ENCODE peak calls at places on chromosomes 11 and 22, in eight cellular contexts. One of them, this sample, is unnamed.

GRCh38 chr11:65133724-65134123 is 595 bp downstream of the SYVN1 start:
- DNase-seq in right atrium auricular region: no peak
- DNase-seq in thoracic aorta: no peak
- DNase-seq in mammary epithelial cell: no peak
- DNase-seq in cardiac muscle cell: peak; percentile 54
- DNase-seq in IMR-90: no peak
- DNase-seq in right lobe of liver: peak; percentile 71
- DNase-seq in neuronal stem cell: no peak
- DNase-seq in this sample: no peak

GRCh38 chr22:40819741-40820140 is 595 bp upstream of the SLC25A17 start:
- DNase-seq in right atrium auricular region: no peak
- DNase-seq in thoracic aorta: no peak
- DNase-seq in mammary epithelial cell: no peak
- DNase-seq in cardiac muscle cell: peak; percentile 42
- DNase-seq in IMR-90: peak; percentile 42
- DNase-seq in right lobe of liver: no peak
- DNase-seq in neuronal stem cell: no peak
- DNase-seq in this sample: no peak

GRCh38 chr11:10898763-10899541 is 41.1 kb upstream of the ZBED5 start:
- DNase-seq in right atrium auricular region: no peak
- DNase-seq in thoracic aorta: no peak
- DNase-seq in mammary epithelial cell: no peak
- DNase-seq in cardiac muscle cell: peak; percentile 8
- DNase-seq in IMR-90: no peak
- DNase-seq in right lobe of liver: no peak
- DNase-seq in neuronal stem cell: no peak
- DNase-seq in this sample: no peak

GRCh38 chr11:25838918-25839611 is 492.9 kb upstream of the ANO3 start:
- DNase-seq in right atrium auricular region: no peak
- DNase-seq in thoracic aorta: no peak
- DNase-seq in mammary epithelial cell: no peak
- DNase-seq in cardiac muscle cell: no peak
- DNase-seq in IMR-90: no peak
- DNase-seq in right lobe of liver: no peak
- DNase-seq in neuronal stem cell: no peak
- DNase-seq in this sample: no peak

GRCh38 chr11:74380746-74381439 is 17.3 kb downstream of the PGM2L1 start:
- DNase-seq in right atrium auricular region: no peak
- DNase-seq in thoracic aorta: no peak
- DNase-seq in mammary epithelial cell: peak; percentile 55
- DNase-seq in cardiac muscle cell: no peak
- DNase-seq in IMR-90: no peak
- DNase-seq in right lobe of liver: no peak
- DNase-seq in neuronal stem cell: no peak
- DNase-seq in this sample: no peak

GRCh38 chr11:75073459-75074190 is 23.1 kb downstream of the OR2AT4 start:
- DNase-seq in right atrium auricular region: no peak
- DNase-seq in thoracic aorta: no peak
- DNase-seq in mammary epithelial cell: no peak
- DNase-seq in cardiac muscle cell: no peak
- DNase-seq in IMR-90: no peak
- DNase-seq in right lobe of liver: no peak
- DNase-seq in neuronal stem cell: no peak
- DNase-seq in this sample: no peak

GRCh38 chr11:28981331-28981865 is 873.2 kb downstream of the METTL15 start:
- DNase-seq in right atrium auricular region: no peak
- DNase-seq in thoracic aorta: no peak
- DNase-seq in mammary epithelial cell: no peak
- DNase-seq in cardiac muscle cell: peak; percentile 48
- DNase-seq in IMR-90: peak; percentile 31
- DNase-seq in right lobe of liver: no peak
- DNase-seq in neuronal stem cell: no peak
- DNase-seq in this sample: no peak

GRCh38 chr22:36301851-36302250 is 48.9 kb downstream of the APOL1 start:
- DNase-seq in right atrium auricular region: no peak
- DNase-seq in thoracic aorta: no peak
- DNase-seq in mammary epithelial cell: no peak
- DNase-seq in cardiac muscle cell: no peak
- DNase-seq in IMR-90: peak; percentile 97
- DNase-seq in right lobe of liver: no peak
- DNase-seq in neuronal stem cell: no peak
- DNase-seq in this sample: no peak

GRCh38 chr22:26967282-26967681 is 309.9 kb downstream of the MIAT start:
- DNase-seq in right atrium auricular region: no peak
- DNase-seq in thoracic aorta: no peak
- DNase-seq in mammary epithelial cell: no peak
- DNase-seq in cardiac muscle cell: no peak
- DNase-seq in IMR-90: no peak
- DNase-seq in right lobe of liver: no peak
- DNase-seq in neuronal stem cell: no peak
- DNase-seq in this sample: no peak

GRCh38 chr11:68550485-68550817 is 89.9 kb downstream of the PPP6R3 start:
- DNase-seq in right atrium auricular region: no peak
- DNase-seq in thoracic aorta: no peak
- DNase-seq in mammary epithelial cell: no peak
- DNase-seq in cardiac muscle cell: peak; percentile 76
- DNase-seq in IMR-90: peak; percentile 21
- DNase-seq in right lobe of liver: no peak
- DNase-seq in neuronal stem cell: no peak
- DNase-seq in this sample: no peak

GRCh38 chr11:43631732-43632131 is 48.8 kb upstream of the HSD17B12 start:
- DNase-seq in right atrium auricular region: no peak
- DNase-seq in thoracic aorta: no peak
- DNase-seq in mammary epithelial cell: no peak
- DNase-seq in cardiac muscle cell: no peak
- DNase-seq in IMR-90: no peak
- DNase-seq in right lobe of liver: no peak
- DNase-seq in neuronal stem cell: no peak
- DNase-seq in this sample: no peak

GRCh38 chr22:31085493-31085824 is 4.3 kb downstream of the SMTN start:
- DNase-seq in right atrium auricular region: no peak
- DNase-seq in thoracic aorta: no peak
- DNase-seq in mammary epithelial cell: peak; percentile 62
- DNase-seq in cardiac muscle cell: peak; percentile 76
- DNase-seq in IMR-90: no peak
- DNase-seq in right lobe of liver: peak; percentile 53
- DNase-seq in neuronal stem cell: no peak
- DNase-seq in this sample: no peak

GRCh38 chr22:20905415-20906386 is 11.5 kb upstream of the CRKL start:
- DNase-seq in right atrium auricular region: no peak
- DNase-seq in thoracic aorta: no peak
- DNase-seq in mammary epithelial cell: peak; percentile 34
- DNase-seq in cardiac muscle cell: no peak
- DNase-seq in IMR-90: no peak
- DNase-seq in right lobe of liver: peak; percentile 49
- DNase-seq in neuronal stem cell: no peak
- DNase-seq in this sample: no peak

GRCh38 chr11:8639655-8640054 is 42.8 kb downstream of the TRIM66 start:
- DNase-seq in right atrium auricular region: no peak
- DNase-seq in thoracic aorta: no peak
- DNase-seq in mammary epithelial cell: no peak
- DNase-seq in cardiac muscle cell: no peak
- DNase-seq in IMR-90: no peak
- DNase-seq in right lobe of liver: no peak
- DNase-seq in neuronal stem cell: no peak
- DNase-seq in this sample: no peak

GRCh38 chr11:61816736-61817455 is at the start of gene FADS1:
- DNase-seq in right atrium auricular region: peak; percentile 94
- DNase-seq in thoracic aorta: peak; percentile 61
- DNase-seq in mammary epithelial cell: peak; percentile 73
- DNase-seq in cardiac muscle cell: peak; percentile 97
- DNase-seq in IMR-90: peak; percentile 92
- DNase-seq in right lobe of liver: peak; percentile 81
- DNase-seq in neuronal stem cell: peak; percentile 93
- DNase-seq in this sample: no peak

GRCh38 chr11:27860811-27861210 is 160.6 kb upstream of the BDNF start:
- DNase-seq in right atrium auricular region: no peak
- DNase-seq in thoracic aorta: no peak
- DNase-seq in mammary epithelial cell: no peak
- DNase-seq in cardiac muscle cell: no peak
- DNase-seq in IMR-90: no peak
- DNase-seq in right lobe of liver: no peak
- DNase-seq in neuronal stem cell: no peak
- DNase-seq in this sample: no peak

GRCh38 chr22:41445171-41446056 is 1.2 kb downstream of the TOB2 start:
- DNase-seq in right atrium auricular region: no peak
- DNase-seq in thoracic aorta: no peak
- DNase-seq in mammary epithelial cell: peak; percentile 7
- DNase-seq in cardiac muscle cell: no peak
- DNase-seq in IMR-90: no peak
- DNase-seq in right lobe of liver: peak; percentile 54
- DNase-seq in neuronal stem cell: peak; percentile 71
- DNase-seq in this sample: no peak

GRCh38 chr11:119617343-119617713 is 111.7 kb downstream of the NECTIN1 start:
- DNase-seq in right atrium auricular region: no peak
- DNase-seq in thoracic aorta: no peak
- DNase-seq in mammary epithelial cell: no peak
- DNase-seq in cardiac muscle cell: peak; percentile 9
- DNase-seq in IMR-90: no peak
- DNase-seq in right lobe of liver: no peak
- DNase-seq in neuronal stem cell: no peak
- DNase-seq in this sample: no peak

DNA sequence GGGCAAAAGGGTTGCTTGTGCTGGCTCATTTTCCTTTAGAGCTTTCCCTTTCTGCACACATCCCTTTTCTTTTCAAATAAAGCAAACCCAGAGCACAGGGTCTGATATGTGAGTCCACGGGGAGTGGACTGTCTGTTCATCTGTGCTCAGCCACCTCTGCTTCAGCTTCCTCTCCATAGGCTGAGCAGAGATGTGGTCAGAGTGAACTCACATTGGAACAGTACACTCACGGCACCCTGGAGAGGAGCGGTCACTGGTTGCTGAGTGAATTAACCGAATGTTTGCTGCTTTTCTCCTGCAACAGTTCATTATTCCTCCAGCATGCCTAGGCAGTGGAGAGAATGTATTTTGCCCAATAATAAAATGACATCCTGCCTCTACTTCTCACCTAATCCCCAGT is 36.3 kb upstream of the CABP7 start:
- DNase-seq in right atrium auricular region: no peak
- DNase-seq in thoracic aorta: no peak
- DNase-seq in mammary epithelial cell: no peak
- DNase-seq in cardiac muscle cell: no peak
- DNase-seq in IMR-90: no peak
- DNase-seq in right lobe of liver: no peak
- DNase-seq in neuronal stem cell: no peak
- DNase-seq in this sample: no peak
- H3K4me1 ChIP-seq in right atrium auricular region: no peaks in the 10 kb centered on the region
- H3K4me1 ChIP-seq in thoracic aorta: no peaks in the 10 kb centered on the region
- H3K4me1 ChIP-seq in mammary epithelial cell: no peaks in the 10 kb centered on the region
- H3K4me1 ChIP-seq in cardiac muscle cell: no peaks in the 10 kb centered on the region
- H3K4me1 ChIP-seq in IMR-90: peaks cover 6% of the 10 kb centered on the region
- H3K4me1 ChIP-seq in right lobe of liver: no peaks in the 10 kb centered on the region
- H3K4me1 ChIP-seq in neuronal stem cell: peaks cover 2% of the 10 kb centered on the region
- H3K4me1 ChIP-seq in this sample: no peaks in the 10 kb centered on the region

DNA sequence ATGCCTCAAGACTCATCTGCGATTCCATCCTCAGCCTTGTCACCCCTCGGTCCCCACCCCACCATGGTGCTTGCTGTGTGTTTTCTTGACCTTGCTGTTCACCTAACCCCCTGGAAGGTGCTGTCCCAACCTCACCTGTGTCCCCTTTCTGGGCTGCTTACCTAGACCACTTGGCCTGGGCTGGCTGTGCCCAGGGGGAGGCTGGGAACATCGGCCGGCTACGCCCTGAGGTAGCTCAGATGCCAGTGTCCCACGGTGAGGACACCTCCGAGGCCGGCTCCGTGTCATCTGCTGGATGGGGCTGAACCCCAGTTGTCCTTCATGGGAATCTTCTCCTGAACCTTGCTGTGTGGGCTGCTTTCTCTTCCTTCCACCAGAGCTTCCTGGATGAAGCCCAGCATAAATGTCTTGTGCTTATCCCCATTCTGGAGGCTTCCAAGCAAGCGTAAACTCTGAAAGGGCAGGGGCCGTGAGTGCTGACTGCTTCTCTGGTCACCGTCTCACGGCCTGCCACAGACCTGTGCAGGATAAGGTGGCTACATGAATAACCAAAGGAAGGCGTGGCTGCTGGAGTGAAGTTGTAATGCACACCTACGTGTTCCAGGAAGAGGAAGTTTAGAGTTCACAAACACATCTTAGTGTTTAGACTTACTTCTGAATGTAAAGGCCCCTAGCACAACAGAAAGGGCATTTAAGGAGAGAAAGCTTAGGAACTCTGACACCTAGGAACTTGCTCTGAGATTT is 724.3 kb downstream of the TBC1D22A start:
- DNase-seq in right atrium auricular region: no peak
- DNase-seq in thoracic aorta: no peak
- DNase-seq in mammary epithelial cell: no peak
- DNase-seq in cardiac muscle cell: no peak
- DNase-seq in IMR-90: no peak
- DNase-seq in right lobe of liver: no peak
- DNase-seq in neuronal stem cell: no peak
- DNase-seq in this sample: no peak
- H3K9me3 ChIP-seq in right atrium auricular region: no peaks in the 10 kb centered on the region
- H3K9me3 ChIP-seq in thoracic aorta: no peaks in the 10 kb centered on the region
- H3K9me3 ChIP-seq in mammary epithelial cell: peaks cover 9% of the 10 kb centered on the region
- H3K9me3 ChIP-seq in cardiac muscle cell: no peaks in the 10 kb centered on the region
- H3K9me3 ChIP-seq in IMR-90: peaks cover 22% of the 10 kb centered on the region
- H3K9me3 ChIP-seq in right lobe of liver: no peaks in the 10 kb centered on the region
- H3K9me3 ChIP-seq in neuronal stem cell: no peaks in the 10 kb centered on the region
- H3K9me3 ChIP-seq in this sample: no peaks in the 10 kb centered on the region

DNA sequence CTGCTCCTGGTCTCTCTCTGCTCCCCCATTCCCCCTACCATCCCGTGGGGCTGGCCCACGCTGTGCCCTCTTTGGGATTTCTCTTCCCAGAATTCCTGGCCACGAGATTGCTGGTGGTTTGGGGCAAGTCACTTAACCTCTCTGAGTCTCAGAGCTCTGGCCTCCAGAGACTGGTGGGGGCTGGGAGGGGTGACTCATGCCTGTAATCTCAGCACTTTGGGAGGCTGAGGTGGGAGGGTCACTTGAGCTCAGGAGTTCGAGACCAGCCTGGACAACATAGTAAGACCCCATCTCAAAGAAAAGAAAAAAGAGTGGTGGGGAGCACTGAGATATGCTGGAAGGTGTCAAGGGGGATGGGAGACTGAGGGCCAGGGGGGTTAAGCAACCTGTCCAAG is 18.3 kb downstream of the OTUB1 start:
- DNase-seq in right atrium auricular region: no peak
- DNase-seq in thoracic aorta: no peak
- DNase-seq in mammary epithelial cell: no peak
- DNase-seq in cardiac muscle cell: peak; percentile 25
- DNase-seq in IMR-90: no peak
- DNase-seq in right lobe of liver: no peak
- DNase-seq in neuronal stem cell: no peak
- DNase-seq in this sample: no peak
- H3K4me1 ChIP-seq in right atrium auricular region: peaks cover 46% of the 10 kb centered on the region
- H3K4me1 ChIP-seq in thoracic aorta: peaks cover 15% of the 10 kb centered on the region
- H3K4me1 ChIP-seq in mammary epithelial cell: peaks cover 25% of the 10 kb centered on the region
- H3K4me1 ChIP-seq in cardiac muscle cell: peaks cover 4% of the 10 kb centered on the region
- H3K4me1 ChIP-seq in IMR-90: peaks cover 11% of the 10 kb centered on the region
- H3K4me1 ChIP-seq in right lobe of liver: peaks cover 10% of the 10 kb centered on the region
- H3K4me1 ChIP-seq in neuronal stem cell: peaks cover 17% of the 10 kb centered on the region
- H3K4me1 ChIP-seq in this sample: peaks cover 36% of the 10 kb centered on the region

DNA sequence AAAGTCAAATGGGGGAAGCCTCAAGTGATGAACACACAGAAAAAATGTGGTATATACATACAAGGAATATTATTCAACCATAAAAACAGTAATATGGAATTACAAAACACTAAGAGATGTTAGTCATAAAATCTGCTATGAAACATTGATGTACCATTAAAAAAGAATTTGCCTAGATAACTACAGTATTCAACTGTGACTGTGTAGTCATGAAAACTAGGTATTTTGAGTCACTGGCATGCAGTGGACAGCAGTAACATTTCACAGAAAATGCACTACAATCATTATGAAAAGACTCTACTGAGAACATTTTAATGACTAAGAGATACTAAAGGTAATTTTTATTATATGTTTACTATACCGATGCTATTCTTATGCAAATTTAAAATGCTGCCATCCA is 11.7 kb downstream of the ZNF195 start:
- DNase-seq in right atrium auricular region: no peak
- DNase-seq in thoracic aorta: no peak
- DNase-seq in mammary epithelial cell: no peak
- DNase-seq in cardiac muscle cell: no peak
- DNase-seq in IMR-90: no peak
- DNase-seq in right lobe of liver: no peak
- DNase-seq in neuronal stem cell: no peak
- DNase-seq in this sample: no peak
- H3K9me3 ChIP-seq in right atrium auricular region: peaks cover 36% of the 10 kb centered on the region
- H3K9me3 ChIP-seq in thoracic aorta: peaks cover 26% of the 10 kb centered on the region
- H3K9me3 ChIP-seq in mammary epithelial cell: peaks cover 45% of the 10 kb centered on the region
- H3K9me3 ChIP-seq in cardiac muscle cell: no peaks in the 10 kb centered on the region
- H3K9me3 ChIP-seq in IMR-90: peaks cover 35% of the 10 kb centered on the region
- H3K9me3 ChIP-seq in right lobe of liver: peaks cover 25% of the 10 kb centered on the region
- H3K9me3 ChIP-seq in neuronal stem cell: peaks cover 98% of the 10 kb centered on the region
- H3K9me3 ChIP-seq in this sample: no peaks in the 10 kb centered on the region